ENCODE peak calls at places on chromosomes 7 and 10, in five cellular contexts. P is activated naive CD4-positive, alpha-beta T cell treated with anti-CD3 and anti-CD28 coated beads for 36 hours; G is head of caudate nucleus; I is activated T-cell treated with anti-CD3 and anti-CD28 coated beads for 1 hour; Y is nucleus accumbens. L is an unnamed sample.

GRCh38 chr10:8174762-8175161 is 120.3 kb downstream of the GATA3 start:
- DNase-seq in Y (no peak), P (no peak), G (no peak), I (no peak), L (no peak)

GRCh38 chr10:69048103-69048502 is 39.8 kb upstream of the SRGN start:
- DNase-seq in G (peak), I (no peak), Y (peak), P (peak), L (no peak)

GRCh38 chr10:84118395-84119006 is 20.8 kb upstream of the GHITM start:
- DNase-seq in G (peak), I (no peak), Y (peak), P (no peak), L (no peak)

GRCh38 chr10:71076473-71077142 is 135.8 kb upstream of the UNC5B start:
- DNase-seq in P (peak), G (peak), I (no peak), Y (no peak), L (no peak)

GRCh38 chr7:67907792-67908191 is 911.2 kb downstream of the TYW1 start:
- DNase-seq in P (no peak), G (no peak), I (no peak), Y (no peak), L (no peak)

GRCh38 chr10:25934673-25935139 is 677 bp downstream of the MYO3A start:
- DNase-seq in G (peak), Y (peak), I (no peak), P (peak), L (no peak)

GRCh38 chr7:81308643-81309354 is 389.9 kb upstream of the SEMA3C start:
- DNase-seq in P (no peak), Y (no peak), I (no peak), G (no peak), L (no peak)

GRCh38 chr7:54260868-54261475 is 281.2 kb upstream of the VSTM2A start:
- DNase-seq in P (no peak), G (no peak), I (no peak), Y (no peak), L (no peak)

GRCh38 chr7:28815928-28816373 is 142.2 kb downstream of the TRIL start:
- DNase-seq in P (no peak), Y (no peak), G (no peak), I (no peak), L (no peak)

GRCh38 chr10:132516771-132517725 is 20.5 kb upstream of the INPP5A start:
- DNase-seq in G (peak), I (no peak), Y (peak), P (no peak), L (no peak)

GRCh38 chr7:80833289-80834104 is 85.4 kb downstream of the SEMA3C start:
- DNase-seq in G (no peak), P (no peak), I (no peak), Y (no peak), L (no peak)

L was measured in erythroblast.